ENCODE peak calls at places on chromosomes 12 and 14, in four cellular contexts. One of them, this sample, is unnamed.

GRCh38 chr14:89417111-89417468 is at the start of gene FOXN3:
- DNase-seq in fibroblast of the aortic adventitia: peak
- DNase-seq in astrocyte: peak
- DNase-seq in pancreas: peak
- DNase-seq in this sample: peak

GRCh38 chr14:102840801-102841528 is 63.7 kb downstream of the TRAF3 start:
- DNase-seq in fibroblast of the aortic adventitia: no peak
- DNase-seq in astrocyte: no peak
- DNase-seq in pancreas: no peak
- DNase-seq in this sample: peak

GRCh38 chr14:71354801-71355200 is 447.5 kb downstream of the PCNX1 start:
- DNase-seq in fibroblast of the aortic adventitia: no peak
- DNase-seq in astrocyte: peak
- DNase-seq in pancreas: no peak
- DNase-seq in this sample: no peak

GRCh38 chr14:104698688-104699425 is 9.4 kb downstream of the INF2 start:
- DNase-seq in fibroblast of the aortic adventitia: no peak
- DNase-seq in astrocyte: no peak
- DNase-seq in pancreas: no peak
- DNase-seq in this sample: no peak

GRCh38 chr14:95290769-95291440 is 28.8 kb downstream of the CLMN start:
- DNase-seq in fibroblast of the aortic adventitia: no peak
- DNase-seq in astrocyte: no peak
- DNase-seq in pancreas: peak
- DNase-seq in this sample: no peak

GRCh38 chr14:69553221-69553620 is 21.4 kb downstream of the CCDC177 start:
- DNase-seq in fibroblast of the aortic adventitia: peak
- DNase-seq in astrocyte: peak
- DNase-seq in pancreas: no peak
- DNase-seq in this sample: peak

GRCh38 chr14:42269234-42269633 is 662.6 kb downstream of the LRFN5 start:
- DNase-seq in fibroblast of the aortic adventitia: no peak
- DNase-seq in astrocyte: no peak
- DNase-seq in pancreas: no peak
- DNase-seq in this sample: no peak

GRCh38 chr12:124827588-124828184 is 36.0 kb downstream of the SCARB1 start:
- DNase-seq in fibroblast of the aortic adventitia: no peak
- DNase-seq in astrocyte: no peak
- DNase-seq in pancreas: no peak
- DNase-seq in this sample: no peak

GRCh38 chr14:35333797-35334743 is 41.9 kb downstream of the PSMA6 start:
- DNase-seq in fibroblast of the aortic adventitia: no peak
- DNase-seq in astrocyte: no peak
- DNase-seq in pancreas: no peak
- DNase-seq in this sample: no peak

GRCh38 chr12:51222461-51222860 is 4.6 kb upstream of the POU6F1 start:
- DNase-seq in fibroblast of the aortic adventitia: no peak
- DNase-seq in astrocyte: no peak
- DNase-seq in pancreas: no peak
- DNase-seq in this sample: no peak

GRCh38 chr12:112549031-112549430 is 130.3 kb downstream of the PTPN11 start:
- DNase-seq in fibroblast of the aortic adventitia: no peak
- DNase-seq in astrocyte: no peak
- DNase-seq in pancreas: no peak
- DNase-seq in this sample: no peak

GRCh38 chr14:99389171-99389826 is 91.4 kb downstream of the SETD3 start:
- DNase-seq in fibroblast of the aortic adventitia: peak
- DNase-seq in astrocyte: no peak
- DNase-seq in pancreas: no peak
- DNase-seq in this sample: no peak

GRCh38 chr12:120684523-120684932 is 2.4 kb upstream of the MLEC start:
- DNase-seq in fibroblast of the aortic adventitia: no peak
- DNase-seq in astrocyte: no peak
- DNase-seq in pancreas: no peak
- DNase-seq in this sample: peak

GRCh38 chr12:104602901-104603300 is 146.2 kb downstream of the CHST11 start:
- DNase-seq in fibroblast of the aortic adventitia: no peak
- DNase-seq in astrocyte: no peak
- DNase-seq in pancreas: no peak
- DNase-seq in this sample: no peak

GRCh38 chr12:125890366-125890905 is 825.2 kb downstream of the AACS start:
- DNase-seq in fibroblast of the aortic adventitia: no peak
- DNase-seq in astrocyte: peak
- DNase-seq in pancreas: no peak
- DNase-seq in this sample: no peak

GRCh38 chr14:64229489-64229888 is 64.7 kb downstream of the ESR2 start:
- DNase-seq in fibroblast of the aortic adventitia: no peak
- DNase-seq in astrocyte: no peak
- DNase-seq in pancreas: no peak
- DNase-seq in this sample: no peak

GRCh38 chr12:42125372-42125767 is 19.3 kb downstream of the GXYLT1 start:
- DNase-seq in fibroblast of the aortic adventitia: no peak
- DNase-seq in astrocyte: no peak
- DNase-seq in pancreas: no peak
- DNase-seq in this sample: no peak

GRCh38 chr14:105058521-105059034 is 6.7 kb downstream of the GPR132 start:
- DNase-seq in fibroblast of the aortic adventitia: no peak
- DNase-seq in astrocyte: no peak
- DNase-seq in pancreas: no peak
- DNase-seq in this sample: peak

GRCh38 chr12:38056701-38057689 is 259.6 kb upstream of the ALG10B start:
- DNase-seq in fibroblast of the aortic adventitia: no peak
- DNase-seq in astrocyte: no peak
- DNase-seq in pancreas: no peak
- DNase-seq in this sample: no peak

GRCh38 chr14:102775855-102776760 is 1.1 kb upstream of the TRAF3 start:
- DNase-seq in fibroblast of the aortic adventitia: peak
- DNase-seq in astrocyte: peak
- DNase-seq in pancreas: peak
- DNase-seq in this sample: no peak

GRCh38 chr12:130423991-130424857 is 86.5 kb downstream of the PIWIL1 start:
- DNase-seq in fibroblast of the aortic adventitia: no peak
- DNase-seq in astrocyte: no peak
- DNase-seq in pancreas: no peak
- DNase-seq in this sample: no peak

GRCh38 chr12:91680864-91681263 is 464.8 kb downstream of the BTG1 start:
- DNase-seq in fibroblast of the aortic adventitia: no peak
- DNase-seq in astrocyte: no peak
- DNase-seq in pancreas: no peak
- DNase-seq in this sample: no peak

GRCh38 chr12:111024205-111024794 is 103.9 kb upstream of the MYL2 start:
- DNase-seq in fibroblast of the aortic adventitia: peak
- DNase-seq in astrocyte: no peak
- DNase-seq in pancreas: peak
- DNase-seq in this sample: no peak

GRCh38 chr12:112946236-112947000 is 8.1 kb downstream of the OAS3 start:
- DNase-seq in fibroblast of the aortic adventitia: no peak
- DNase-seq in astrocyte: no peak
- DNase-seq in pancreas: no peak
- DNase-seq in this sample: no peak

GRCh38 chr14:24274101-24274543 is 2.7 kb upstream of the RABGGTA start:
- DNase-seq in fibroblast of the aortic adventitia: no peak
- DNase-seq in astrocyte: no peak
- DNase-seq in pancreas: peak
- DNase-seq in this sample: peak

GRCh38 chr12:25957898-25958253 is 606 bp upstream of the RASSF8 start:
- DNase-seq in fibroblast of the aortic adventitia: peak
- DNase-seq in astrocyte: peak
- DNase-seq in pancreas: no peak
- DNase-seq in this sample: no peak

GRCh38 chr12:90333939-90334338 is 621.0 kb downstream of the CCER1 start:
- DNase-seq in fibroblast of the aortic adventitia: peak
- DNase-seq in astrocyte: peak
- DNase-seq in pancreas: no peak
- DNase-seq in this sample: no peak

GRCh38 chr12:131759176-131759575 is 48.3 kb downstream of the SFSWAP start:
- DNase-seq in fibroblast of the aortic adventitia: no peak
- DNase-seq in astrocyte: peak
- DNase-seq in pancreas: no peak
- DNase-seq in this sample: no peak

GRCh38 chr12:109097140-109097434 is 310 bp upstream of the UNG start:
- DNase-seq in fibroblast of the aortic adventitia: no peak
- DNase-seq in astrocyte: no peak
- DNase-seq in pancreas: no peak
- DNase-seq in this sample: no peak

GRCh38 chr12:92080390-92081285 is 65.0 kb downstream of the BTG1 start:
- DNase-seq in fibroblast of the aortic adventitia: peak
- DNase-seq in astrocyte: peak
- DNase-seq in pancreas: no peak
- DNase-seq in this sample: no peak

GRCh38 chr14:26596722-26597030 is 1.2 kb downstream of the NOVA1 start:
- DNase-seq in fibroblast of the aortic adventitia: peak
- DNase-seq in astrocyte: no peak
- DNase-seq in pancreas: no peak
- DNase-seq in this sample: no peak

GRCh38 chr14:26595922-26596721 is 1.7 kb downstream of the NOVA1 start:
- DNase-seq in fibroblast of the aortic adventitia: peak
- DNase-seq in astrocyte: no peak
- DNase-seq in pancreas: no peak
- DNase-seq in this sample: no peak

GRCh38 chr14:26598672-26599131 is 869 bp upstream of the NOVA1 start:
- DNase-seq in fibroblast of the aortic adventitia: no peak
- DNase-seq in astrocyte: no peak
- DNase-seq in pancreas: peak
- DNase-seq in this sample: no peak

GRCh38 chr14:26597136-26598080 is at the start of gene NOVA1:
- DNase-seq in fibroblast of the aortic adventitia: peak
- DNase-seq in astrocyte: peak
- DNase-seq in pancreas: peak
- DNase-seq in this sample: no peak

GRCh38 chr14:26598081-26598671 is 343 bp upstream of the NOVA1 start:
- DNase-seq in fibroblast of the aortic adventitia: peak
- DNase-seq in astrocyte: peak
- DNase-seq in pancreas: peak
- DNase-seq in this sample: no peak
- H3K4me3 ChIP-seq in fibroblast of the aortic adventitia: peak
- H3K4me3 ChIP-seq in astrocyte: peak
- H3K4me3 ChIP-seq in pancreas: peak
- H3K4me3 ChIP-seq in this sample: peak

DNA sequence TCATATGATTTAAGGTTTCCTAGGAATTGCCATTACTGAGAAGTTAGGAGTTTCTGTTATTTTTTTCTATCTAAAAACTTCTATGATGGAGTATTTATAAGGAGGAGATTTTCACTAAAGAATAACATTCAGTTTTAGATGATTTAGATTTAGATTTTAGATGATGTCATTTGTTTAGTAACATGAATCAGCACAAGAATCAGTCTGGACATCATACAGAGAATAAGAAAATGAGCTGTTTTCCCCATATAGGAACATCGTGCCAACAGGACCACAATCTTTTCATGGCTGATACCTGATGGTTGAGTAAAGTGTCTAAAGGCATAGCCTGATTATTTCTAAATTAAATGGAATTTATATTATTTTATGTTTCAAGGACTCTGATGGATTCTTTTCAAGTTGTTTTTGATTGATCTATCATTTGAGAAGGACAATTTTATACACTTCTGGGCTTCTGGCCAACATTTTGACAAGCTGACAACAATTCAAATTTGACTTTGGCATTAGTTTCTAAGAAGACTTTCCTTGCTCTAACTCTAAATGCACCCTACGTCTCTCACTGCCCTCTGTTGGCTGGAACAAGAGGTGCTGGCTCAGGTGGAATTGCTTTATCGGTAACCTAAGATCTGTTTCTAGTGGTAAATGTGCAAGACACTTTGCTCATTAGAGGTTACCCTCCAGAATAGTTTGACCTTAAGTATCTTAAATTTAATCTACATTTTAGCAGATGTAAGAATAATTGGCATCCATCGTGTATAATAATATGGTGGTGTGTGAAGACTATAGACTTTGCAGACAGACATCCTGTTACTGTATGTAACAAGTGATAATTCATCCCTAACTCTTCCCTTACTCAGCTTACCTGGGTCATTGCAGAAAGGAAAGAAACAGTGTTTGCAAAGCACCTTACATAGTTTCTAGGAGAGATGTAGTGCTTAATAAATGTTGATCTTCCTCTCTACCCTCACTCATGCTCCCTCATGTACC is 42.8 kb upstream of the CPSF6 start:
- DNase-seq in fibroblast of the aortic adventitia: peak
- DNase-seq in astrocyte: no peak
- DNase-seq in pancreas: no peak
- DNase-seq in this sample: peak
- TF ChIP-seq CTCF in fibroblast of the aortic adventitia: peak
- TF ChIP-seq CTCF in astrocyte: no peak
- TF ChIP-seq CTCF in pancreas: no peak
- TF ChIP-seq CTCF in this sample: peak

GRCh38 chr14:74426202-74426582 is at the start of gene SYNDIG1L:
- DNase-seq in fibroblast of the aortic adventitia: no peak
- DNase-seq in astrocyte: no peak
- DNase-seq in pancreas: no peak
- DNase-seq in this sample: no peak

GRCh38 chr14:74427651-74428050 is 1.6 kb upstream of the SYNDIG1L start:
- DNase-seq in fibroblast of the aortic adventitia: no peak
- DNase-seq in astrocyte: no peak
- DNase-seq in pancreas: no peak
- DNase-seq in this sample: no peak

GRCh38 chr14:74424606-74425005 is 1.4 kb downstream of the SYNDIG1L start:
- DNase-seq in fibroblast of the aortic adventitia: no peak
- DNase-seq in astrocyte: no peak
- DNase-seq in pancreas: no peak
- DNase-seq in this sample: no peak

GRCh38 chr14:74429221-74429691 is 3.2 kb upstream of the SYNDIG1L start:
- DNase-seq in fibroblast of the aortic adventitia: no peak
- DNase-seq in astrocyte: no peak
- DNase-seq in pancreas: no peak
- DNase-seq in this sample: no peak

DNA sequence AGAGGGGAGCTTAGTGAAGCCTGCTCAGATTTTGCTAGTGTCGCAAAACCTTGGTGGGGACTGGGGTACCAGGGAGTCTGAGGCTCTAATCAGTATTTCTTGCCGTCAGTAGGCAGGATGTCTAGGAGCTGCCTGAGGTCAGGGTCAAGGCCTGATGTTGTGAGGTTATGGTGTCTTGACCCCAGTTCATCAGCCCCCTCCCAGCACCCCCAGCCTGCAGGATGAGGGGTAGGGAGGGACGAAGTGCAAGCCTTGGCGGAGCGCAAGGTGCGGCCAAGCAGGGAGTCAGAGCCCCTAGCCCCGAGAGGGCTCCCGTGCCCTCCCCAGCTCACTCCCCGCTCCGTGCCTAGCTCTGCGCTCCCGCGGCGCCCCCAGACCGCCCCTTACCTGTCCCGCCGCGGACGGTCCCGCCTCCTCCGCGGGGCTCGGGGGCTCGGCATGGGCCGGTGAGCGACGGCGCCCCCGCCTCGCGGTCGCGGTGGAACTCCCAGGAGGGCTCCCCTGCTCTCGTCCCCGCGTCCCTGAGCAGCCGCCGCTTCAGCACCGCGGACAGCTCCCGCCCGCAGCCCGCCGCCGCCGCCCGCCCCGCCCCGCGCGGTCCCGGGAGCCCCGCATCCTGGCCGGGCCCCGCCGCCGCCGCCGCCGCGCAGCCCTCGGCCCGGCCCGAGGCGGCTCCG is 347 bp downstream of the SYNDIG1L start:
- DNase-seq in fibroblast of the aortic adventitia: no peak
- DNase-seq in astrocyte: no peak
- DNase-seq in pancreas: no peak
- DNase-seq in this sample: no peak
- H3K4me3 ChIP-seq in fibroblast of the aortic adventitia: no peak
- H3K4me3 ChIP-seq in astrocyte: no peak
- H3K4me3 ChIP-seq in pancreas: no peak
- H3K4me3 ChIP-seq in this sample: no peak

GRCh38 chr12:19575307-19576243 is 136.3 kb downstream of the AEBP2 start:
- DNase-seq in fibroblast of the aortic adventitia: peak
- DNase-seq in astrocyte: peak
- DNase-seq in pancreas: no peak
- DNase-seq in this sample: no peak
- TF ChIP-seq CTCF in fibroblast of the aortic adventitia: no peak
- TF ChIP-seq CTCF in astrocyte: no peak
- TF ChIP-seq CTCF in pancreas: no peak
- TF ChIP-seq CTCF in this sample: no peak